ENCODE peak calls at places on chromosomes 12 and 14, in seven cellular contexts. One of them, this sample, is unnamed.

GRCh38 chr14:105013150-105013787 is 7.6 kb downstream of the CDCA4 start:
- DNase-seq in uterus: no peak
- DNase-seq in heart left ventricle: peak; percentile 51
- DNase-seq in endothelial cell of umbilical vein: no peak
- DNase-seq in IMR-90: peak; percentile 10
- DNase-seq in A549: no peak
- DNase-seq in body of pancreas: no peak
- DNase-seq in this sample: no peak

GRCh38 chr14:67704484-67705089 is 2.9 kb downstream of the RDH12 start:
- DNase-seq in IMR-90: peak; percentile 54
- DNase-seq in A549: peak; percentile 74
- DNase-seq in heart left ventricle: no peak
- DNase-seq in body of pancreas: peak; percentile 55
- DNase-seq in uterus: no peak
- DNase-seq in endothelial cell of umbilical vein: peak; percentile 68
- DNase-seq in this sample: peak; percentile 34

GRCh38 chr12:73514672-73515071 is 1023.0 kb upstream of the ATXN7L3B start:
- DNase-seq in A549: peak; percentile 3
- DNase-seq in IMR-90: no peak
- DNase-seq in heart left ventricle: no peak
- DNase-seq in endothelial cell of umbilical vein: no peak
- DNase-seq in body of pancreas: no peak
- DNase-seq in uterus: no peak
- DNase-seq in this sample: no peak

GRCh38 chr14:94377866-94378470 is 10.4 kb downstream of the SERPINA1 start:
- DNase-seq in body of pancreas: no peak
- DNase-seq in endothelial cell of umbilical vein: no peak
- DNase-seq in A549: no peak
- DNase-seq in IMR-90: no peak
- DNase-seq in heart left ventricle: no peak
- DNase-seq in uterus: no peak
- DNase-seq in this sample: no peak

GRCh38 chr14:88323520-88324199 is 591 bp upstream of the KCNK10 start:
- DNase-seq in body of pancreas: peak; percentile 3
- DNase-seq in heart left ventricle: no peak
- DNase-seq in uterus: no peak
- DNase-seq in endothelial cell of umbilical vein: no peak
- DNase-seq in IMR-90: peak; percentile 1
- DNase-seq in A549: no peak
- DNase-seq in this sample: peak; percentile 21

GRCh38 chr12:64633940-64634337 is 23.6 kb downstream of the RASSF3 start:
- DNase-seq in A549: peak; percentile 58
- DNase-seq in IMR-90: peak; percentile 83
- DNase-seq in endothelial cell of umbilical vein: peak; percentile 80
- DNase-seq in uterus: peak; percentile 46
- DNase-seq in heart left ventricle: no peak
- DNase-seq in body of pancreas: peak; percentile 71
- DNase-seq in this sample: no peak

GRCh38 chr12:45669093-45669492 is 60.4 kb upstream of the ARID2 start:
- DNase-seq in endothelial cell of umbilical vein: no peak
- DNase-seq in IMR-90: peak; percentile 64
- DNase-seq in heart left ventricle: no peak
- DNase-seq in A549: no peak
- DNase-seq in body of pancreas: no peak
- DNase-seq in uterus: no peak
- DNase-seq in this sample: no peak

GRCh38 chr12:13275366-13275765 is 78.8 kb downstream of the EMP1 start:
- DNase-seq in body of pancreas: no peak
- DNase-seq in A549: no peak
- DNase-seq in IMR-90: no peak
- DNase-seq in endothelial cell of umbilical vein: peak; percentile 86
- DNase-seq in uterus: no peak
- DNase-seq in heart left ventricle: no peak
- DNase-seq in this sample: no peak

GRCh38 chr14:61661471-61661988 is 33.8 kb upstream of the HIF1A start:
- DNase-seq in uterus: no peak
- DNase-seq in endothelial cell of umbilical vein: no peak
- DNase-seq in A549: no peak
- DNase-seq in IMR-90: peak; percentile 58
- DNase-seq in body of pancreas: no peak
- DNase-seq in heart left ventricle: no peak
- DNase-seq in this sample: no peak

GRCh38 chr12:132633398-132633797 is 14.8 kb downstream of the P2RX2 start:
- DNase-seq in heart left ventricle: no peak
- DNase-seq in A549: no peak
- DNase-seq in IMR-90: no peak
- DNase-seq in body of pancreas: no peak
- DNase-seq in uterus: no peak
- DNase-seq in endothelial cell of umbilical vein: no peak
- DNase-seq in this sample: no peak
- TF ChIP-seq CTCF in heart left ventricle: no peak
- TF ChIP-seq CTCF in A549: no peak
- TF ChIP-seq CTCF in IMR-90: no peak
- TF ChIP-seq CTCF in body of pancreas: no peak
- TF ChIP-seq CTCF in uterus: no peak
- TF ChIP-seq CTCF in endothelial cell of umbilical vein: no peak
- TF ChIP-seq CTCF in this sample: no peak

GRCh38 chr14:91388551-91388975 is 29.1 kb downstream of the CCDC88C start:
- DNase-seq in A549: no peak
- DNase-seq in IMR-90: peak; percentile 59
- DNase-seq in body of pancreas: peak; percentile 31
- DNase-seq in endothelial cell of umbilical vein: no peak
- DNase-seq in heart left ventricle: no peak
- DNase-seq in uterus: no peak
- DNase-seq in this sample: no peak

GRCh38 chr14:91389173-91389572 is 28.4 kb downstream of the CCDC88C start:
- DNase-seq in endothelial cell of umbilical vein: no peak
- DNase-seq in uterus: no peak
- DNase-seq in IMR-90: no peak
- DNase-seq in A549: no peak
- DNase-seq in body of pancreas: no peak
- DNase-seq in heart left ventricle: no peak
- DNase-seq in this sample: no peak

GRCh38 chr14:91387135-91387849 is 30.3 kb downstream of the CCDC88C start:
- DNase-seq in endothelial cell of umbilical vein: no peak
- DNase-seq in body of pancreas: no peak
- DNase-seq in A549: no peak
- DNase-seq in IMR-90: peak; percentile 40
- DNase-seq in heart left ventricle: no peak
- DNase-seq in uterus: no peak
- DNase-seq in this sample: no peak

GRCh38 chr14:91390165-91390778 is 27.3 kb downstream of the CCDC88C start:
- DNase-seq in A549: no peak
- DNase-seq in uterus: no peak
- DNase-seq in heart left ventricle: no peak
- DNase-seq in endothelial cell of umbilical vein: no peak
- DNase-seq in IMR-90: no peak
- DNase-seq in body of pancreas: no peak
- DNase-seq in this sample: no peak

DNA sequence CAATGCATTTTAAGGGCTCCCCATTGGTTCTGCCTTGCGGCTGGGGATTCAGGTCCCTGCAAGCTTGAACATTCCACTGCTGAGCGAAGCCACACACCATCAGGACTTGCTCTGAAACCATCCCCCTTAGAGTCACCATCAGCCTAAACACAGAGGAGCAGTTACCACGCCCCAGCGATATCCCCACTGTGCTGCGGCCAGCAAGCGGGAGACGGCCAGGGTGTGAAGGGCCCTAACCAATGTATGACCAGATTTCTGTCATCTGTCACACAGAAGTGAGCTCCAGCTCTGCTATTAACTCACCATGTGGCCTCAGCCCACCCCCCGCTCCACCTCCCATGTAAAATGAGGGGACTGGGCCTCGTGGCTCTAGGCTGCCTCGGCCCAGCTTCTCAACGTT is 29.6 kb downstream of the CCDC88C start:
- DNase-seq in body of pancreas: no peak
- DNase-seq in A549: no peak
- DNase-seq in heart left ventricle: no peak
- DNase-seq in uterus: no peak
- DNase-seq in IMR-90: no peak
- DNase-seq in endothelial cell of umbilical vein: no peak
- DNase-seq in this sample: no peak
- H3K4me1 ChIP-seq in body of pancreas: peaks cover 27% of the 10 kb centered on the region
- H3K4me1 ChIP-seq in A549: no peaks in the 10 kb centered on the region
- H3K4me1 ChIP-seq in heart left ventricle: no peaks in the 10 kb centered on the region
- H3K4me1 ChIP-seq in uterus: no peaks in the 10 kb centered on the region
- H3K4me1 ChIP-seq in IMR-90: peaks cover 2% of the 10 kb centered on the region
- H3K4me1 ChIP-seq in endothelial cell of umbilical vein: no peaks in the 10 kb centered on the region
- H3K4me1 ChIP-seq in this sample: peaks cover 3% of the 10 kb centered on the region

DNA sequence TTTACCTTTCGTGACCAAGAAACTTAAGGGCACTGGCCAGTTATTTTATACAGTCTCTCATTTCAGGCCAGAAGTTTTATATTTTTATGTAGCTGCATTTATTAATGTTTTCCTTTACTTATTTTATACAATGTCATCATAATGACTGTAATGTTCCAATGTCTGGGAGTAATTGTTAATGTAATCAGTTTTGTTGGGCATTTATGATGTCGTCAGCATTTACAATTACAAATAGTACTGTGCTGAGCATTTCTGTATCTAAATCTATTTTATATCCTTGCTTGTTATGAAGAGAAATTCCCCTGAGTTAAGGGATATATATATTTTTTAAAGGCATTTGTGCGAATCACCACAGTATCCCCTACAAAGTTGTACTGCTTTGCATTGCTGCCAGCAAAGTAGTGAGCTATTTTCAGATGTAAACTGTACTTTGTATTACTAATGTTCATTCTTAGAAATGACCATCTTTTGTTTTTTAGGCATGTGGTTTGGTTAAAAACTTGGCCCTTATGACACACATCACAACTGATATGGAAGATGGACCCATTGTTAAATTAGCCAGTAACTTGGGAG is 74.4 kb downstream of the POLR3B start:
- DNase-seq in endothelial cell of umbilical vein: no peak
- DNase-seq in heart left ventricle: no peak
- DNase-seq in A549: no peak
- DNase-seq in IMR-90: peak; percentile 66
- DNase-seq in uterus: no peak
- DNase-seq in body of pancreas: no peak
- DNase-seq in this sample: no peak
- TF ChIP-seq POLR2A in endothelial cell of umbilical vein: no peak
- TF ChIP-seq POLR2A in heart left ventricle: no peak
- TF ChIP-seq POLR2A in A549: no peak
- TF ChIP-seq POLR2A in IMR-90: no peak
- TF ChIP-seq POLR2A in uterus: no peak
- TF ChIP-seq POLR2A in body of pancreas: no peak
- TF ChIP-seq POLR2A in this sample: no peak

GRCh38 chr12:25590021-25590721 is 37.1 kb upstream of the LMNTD1 start:
- DNase-seq in uterus: no peak
- DNase-seq in A549: no peak
- DNase-seq in endothelial cell of umbilical vein: no peak
- DNase-seq in heart left ventricle: no peak
- DNase-seq in IMR-90: no peak
- DNase-seq in body of pancreas: no peak
- DNase-seq in this sample: no peak

GRCh38 chr12:25594376-25594775 is 41.3 kb upstream of the LMNTD1 start:
- DNase-seq in IMR-90: no peak
- DNase-seq in uterus: no peak
- DNase-seq in heart left ventricle: no peak
- DNase-seq in body of pancreas: no peak
- DNase-seq in A549: no peak
- DNase-seq in endothelial cell of umbilical vein: no peak
- DNase-seq in this sample: no peak

GRCh38 chr12:25587346-25587745 is 34.3 kb upstream of the LMNTD1 start:
- DNase-seq in endothelial cell of umbilical vein: no peak
- DNase-seq in IMR-90: no peak
- DNase-seq in uterus: no peak
- DNase-seq in heart left ventricle: no peak
- DNase-seq in body of pancreas: no peak
- DNase-seq in A549: no peak
- DNase-seq in this sample: no peak

GRCh38 chr12:25592725-25593495 is 39.8 kb upstream of the LMNTD1 start:
- DNase-seq in heart left ventricle: no peak
- DNase-seq in endothelial cell of umbilical vein: no peak
- DNase-seq in A549: no peak
- DNase-seq in IMR-90: no peak
- DNase-seq in body of pancreas: no peak
- DNase-seq in uterus: no peak
- DNase-seq in this sample: no peak

DNA sequence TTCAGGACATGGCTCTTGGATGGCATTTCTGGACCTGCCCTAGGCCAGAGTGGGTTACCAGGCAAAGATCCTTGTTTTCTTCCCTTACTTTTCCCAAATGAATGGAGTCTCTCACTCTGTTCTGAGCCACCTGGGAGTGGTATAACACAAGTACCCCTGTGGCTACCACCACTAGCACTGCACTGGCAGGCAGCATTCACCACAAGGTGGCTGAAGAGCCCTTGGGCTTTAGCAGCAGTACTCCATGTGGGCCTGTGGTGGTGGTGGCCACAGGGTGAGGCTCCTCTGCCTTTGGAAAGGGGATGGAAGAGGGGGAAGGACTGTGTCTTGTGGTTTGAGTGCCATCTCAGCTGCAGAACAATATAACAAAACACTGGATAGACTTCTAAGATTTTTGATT is 38.0 kb upstream of the LMNTD1 start:
- DNase-seq in body of pancreas: no peak
- DNase-seq in uterus: no peak
- DNase-seq in A549: no peak
- DNase-seq in endothelial cell of umbilical vein: no peak
- DNase-seq in IMR-90: no peak
- DNase-seq in heart left ventricle: no peak
- DNase-seq in this sample: no peak
- TF ChIP-seq CTCF in body of pancreas: no peak
- TF ChIP-seq CTCF in uterus: no peak
- TF ChIP-seq CTCF in A549: no peak
- TF ChIP-seq CTCF in endothelial cell of umbilical vein: no peak
- TF ChIP-seq CTCF in IMR-90: no peak
- TF ChIP-seq CTCF in heart left ventricle: no peak
- TF ChIP-seq CTCF in this sample: no peak

GRCh38 chr12:132451836-132452195 is 38.1 kb upstream of the FBRSL1 start:
- DNase-seq in body of pancreas: no peak
- DNase-seq in IMR-90: no peak
- DNase-seq in uterus: no peak
- DNase-seq in endothelial cell of umbilical vein: no peak
- DNase-seq in A549: no peak
- DNase-seq in heart left ventricle: no peak
- DNase-seq in this sample: no peak
- H3K4me1 ChIP-seq in body of pancreas: peaks cover 8% of the 10 kb centered on the region
- H3K4me1 ChIP-seq in IMR-90: no peaks in the 10 kb centered on the region
- H3K4me1 ChIP-seq in uterus: no peaks in the 10 kb centered on the region
- H3K4me1 ChIP-seq in endothelial cell of umbilical vein: no peaks in the 10 kb centered on the region
- H3K4me1 ChIP-seq in A549: no peaks in the 10 kb centered on the region
- H3K4me1 ChIP-seq in heart left ventricle: no peaks in the 10 kb centered on the region
- H3K4me1 ChIP-seq in this sample: no peaks in the 10 kb centered on the region

This sample was measured in testis.